ENCODE peak calls at places on chromosomes 2 and 18, in five cellular contexts. One of them, this sample, is unnamed.

GRCh38 chr18:79065802-79066201 is 3.4 kb upstream of the ATP9B start:
- DNase-seq in neural progenitor cell: no peak
- DNase-seq in PC-3: no peak
- DNase-seq in PC-9: no peak
- DNase-seq in K562: no peak
- DNase-seq in this sample: no peak

GRCh38 chr2:176284451-176285049 is 15.3 kb downstream of the MTX2 start:
- DNase-seq in neural progenitor cell: no peak
- DNase-seq in PC-3: no peak
- DNase-seq in PC-9: no peak
- DNase-seq in K562: no peak
- DNase-seq in this sample: no peak

GRCh38 chr2:120444691-120445240 is 98.8 kb downstream of the INHBB start:
- DNase-seq in neural progenitor cell: no peak
- DNase-seq in PC-3: no peak
- DNase-seq in PC-9: no peak
- DNase-seq in K562: no peak
- DNase-seq in this sample: no peak

GRCh38 chr18:37335337-37335736 is 230.3 kb downstream of the CELF4 start:
- DNase-seq in neural progenitor cell: peak; percentile 33
- DNase-seq in PC-3: no peak
- DNase-seq in PC-9: no peak
- DNase-seq in K562: peak; percentile 37
- DNase-seq in this sample: no peak

GRCh38 chr2:127359520-127359919 is 28.3 kb downstream of the MAP3K2 start:
- DNase-seq in neural progenitor cell: no peak
- DNase-seq in PC-3: no peak
- DNase-seq in PC-9: no peak
- DNase-seq in K562: no peak
- DNase-seq in this sample: no peak

GRCh38 chr2:54808642-54809041 is 85.2 kb downstream of the EML6 start:
- DNase-seq in neural progenitor cell: no peak
- DNase-seq in PC-3: no peak
- DNase-seq in PC-9: no peak
- DNase-seq in K562: no peak
- DNase-seq in this sample: no peak

GRCh38 chr2:10253596-10254372 is 48.9 kb upstream of the HPCAL1 start:
- DNase-seq in neural progenitor cell: no peak
- DNase-seq in PC-3: no peak
- DNase-seq in PC-9: no peak
- DNase-seq in K562: peak; percentile 82
- DNase-seq in this sample: no peak

GRCh38 chr2:148273158-148273691 is 252.3 kb downstream of the MBD5 start:
- DNase-seq in neural progenitor cell: no peak
- DNase-seq in PC-3: no peak
- DNase-seq in PC-9: no peak
- DNase-seq in K562: no peak
- DNase-seq in this sample: no peak

GRCh38 chr2:56334622-56335021 is 150.8 kb downstream of the CCDC85A start:
- DNase-seq in neural progenitor cell: no peak
- DNase-seq in PC-3: no peak
- DNase-seq in PC-9: no peak
- DNase-seq in K562: no peak
- DNase-seq in this sample: no peak

GRCh38 chr2:30113617-30114293 is 33.1 kb upstream of the YPEL5 start:
- DNase-seq in neural progenitor cell: no peak
- DNase-seq in PC-3: peak; percentile 92
- DNase-seq in PC-9: peak; percentile 74
- DNase-seq in K562: no peak
- DNase-seq in this sample: no peak

GRCh38 chr2:194166818-194167217 is 1490.2 kb upstream of the SLC39A10 start:
- DNase-seq in neural progenitor cell: peak; percentile 53
- DNase-seq in PC-3: peak; percentile 53
- DNase-seq in PC-9: no peak
- DNase-seq in K562: no peak
- DNase-seq in this sample: peak; percentile 26

GRCh38 chr2:55954306-55955035 is 30.9 kb upstream of the EFEMP1 start:
- DNase-seq in neural progenitor cell: no peak
- DNase-seq in PC-3: no peak
- DNase-seq in PC-9: no peak
- DNase-seq in K562: no peak
- DNase-seq in this sample: no peak

GRCh38 chr18:3869848-3870247 is 419.9 kb downstream of the TGIF1 start:
- DNase-seq in neural progenitor cell: peak; percentile 62
- DNase-seq in PC-3: peak; percentile 72
- DNase-seq in PC-9: no peak
- DNase-seq in K562: peak; percentile 49
- DNase-seq in this sample: peak; percentile 56

GRCh38 chr2:102547462-102547861 is 71.9 kb upstream of the SLC9A2 start:
- DNase-seq in neural progenitor cell: no peak
- DNase-seq in PC-3: no peak
- DNase-seq in PC-9: no peak
- DNase-seq in K562: no peak
- DNase-seq in this sample: no peak

GRCh38 chr18:11366410-11366809 is 217.0 kb upstream of the PIEZO2 start:
- DNase-seq in neural progenitor cell: no peak
- DNase-seq in PC-3: no peak
- DNase-seq in PC-9: no peak
- DNase-seq in K562: no peak
- DNase-seq in this sample: no peak

GRCh38 chr2:170122883-170123547 is 54.9 kb upstream of the MYO3B start:
- DNase-seq in neural progenitor cell: no peak
- DNase-seq in PC-3: peak; percentile 96
- DNase-seq in PC-9: peak; percentile 98
- DNase-seq in K562: no peak
- DNase-seq in this sample: no peak

GRCh38 chr2:178282075-178282474 is 87.8 kb downstream of the OSBPL6 start:
- DNase-seq in neural progenitor cell: no peak
- DNase-seq in PC-3: peak; percentile 70
- DNase-seq in PC-9: peak; percentile 48
- DNase-seq in K562: no peak
- DNase-seq in this sample: no peak

GRCh38 chr2:81523344-81523743 is 1218.8 kb upstream of the LRRTM1 start:
- DNase-seq in neural progenitor cell: no peak
- DNase-seq in PC-3: no peak
- DNase-seq in PC-9: no peak
- DNase-seq in K562: no peak
- DNase-seq in this sample: no peak

GRCh38 chr2:166365239-166365638 is 10.5 kb downstream of the SCN9A start:
- DNase-seq in neural progenitor cell: no peak
- DNase-seq in PC-3: no peak
- DNase-seq in PC-9: no peak
- DNase-seq in K562: peak; percentile 20
- DNase-seq in this sample: no peak

GRCh38 chr2:220747736-220748135 is 824.4 kb downstream of the EPHA4 start:
- DNase-seq in neural progenitor cell: no peak
- DNase-seq in PC-3: no peak
- DNase-seq in PC-9: no peak
- DNase-seq in K562: no peak
- DNase-seq in this sample: no peak

GRCh38 chr2:227188292-227188691 is 23.9 kb downstream of the COL4A3 start:
- DNase-seq in neural progenitor cell: no peak
- DNase-seq in PC-3: peak; percentile 64
- DNase-seq in PC-9: no peak
- DNase-seq in K562: no peak
- DNase-seq in this sample: no peak

GRCh38 chr2:85887566-85888019 is 1.2 kb downstream of the ST3GAL5 start:
- DNase-seq in neural progenitor cell: peak; percentile 46
- DNase-seq in PC-3: peak; percentile 34
- DNase-seq in PC-9: no peak
- DNase-seq in K562: peak; percentile 17
- DNase-seq in this sample: peak; percentile 58

GRCh38 chr2:188450740-188451480 is 159.2 kb downstream of the GULP1 start:
- DNase-seq in neural progenitor cell: no peak
- DNase-seq in PC-3: no peak
- DNase-seq in PC-9: no peak
- DNase-seq in K562: no peak
- DNase-seq in this sample: no peak

GRCh38 chr2:97732436-97733340 is 19.3 kb downstream of the ZAP70 start:
- DNase-seq in neural progenitor cell: no peak
- DNase-seq in PC-3: no peak
- DNase-seq in PC-9: no peak
- DNase-seq in K562: no peak
- DNase-seq in this sample: no peak

GRCh38 chr2:20185176-20186022 is 39.5 kb downstream of the SDC1 start:
- DNase-seq in neural progenitor cell: no peak
- DNase-seq in PC-3: peak; percentile 25
- DNase-seq in PC-9: peak; percentile 80
- DNase-seq in K562: no peak
- DNase-seq in this sample: no peak

GRCh38 chr2:27489118-27489497 is 435 bp downstream of the IFT172 start:
- DNase-seq in neural progenitor cell: peak; percentile 54
- DNase-seq in PC-3: no peak
- DNase-seq in PC-9: no peak
- DNase-seq in K562: no peak
- DNase-seq in this sample: peak; percentile 50

DNA sequence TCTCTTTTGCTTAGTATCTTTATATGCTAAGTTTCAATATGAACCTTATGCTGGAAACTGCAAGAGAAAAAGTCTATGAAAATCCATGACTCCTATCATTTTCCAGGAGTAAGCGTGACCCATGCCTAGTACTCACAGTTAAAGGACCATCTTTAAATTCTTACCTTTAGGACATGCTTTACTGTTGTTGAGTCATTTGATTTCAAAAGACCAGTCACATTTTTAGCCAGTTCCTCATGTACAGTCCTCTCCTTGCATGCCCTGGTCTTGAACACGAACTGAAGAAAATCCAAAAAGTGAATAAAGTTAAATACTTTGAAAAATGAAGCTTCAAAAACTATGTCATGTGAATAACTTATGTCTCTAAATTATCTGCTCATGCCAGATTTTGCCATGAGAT is 117.8 kb upstream of the CCDC195 start:
- DNase-seq in neural progenitor cell: no peak
- DNase-seq in PC-3: no peak
- DNase-seq in PC-9: no peak
- DNase-seq in K562: no peak
- DNase-seq in this sample: no peak
- H3K27ac ChIP-seq in neural progenitor cell: no peak overlapping the region
- H3K27ac ChIP-seq in PC-3: no peak overlapping the region
- H3K27ac ChIP-seq in PC-9: no peak overlapping the region
- H3K27ac ChIP-seq in K562: no peak overlapping the region
- H3K27ac ChIP-seq in this sample: no peak overlapping the region

DNA sequence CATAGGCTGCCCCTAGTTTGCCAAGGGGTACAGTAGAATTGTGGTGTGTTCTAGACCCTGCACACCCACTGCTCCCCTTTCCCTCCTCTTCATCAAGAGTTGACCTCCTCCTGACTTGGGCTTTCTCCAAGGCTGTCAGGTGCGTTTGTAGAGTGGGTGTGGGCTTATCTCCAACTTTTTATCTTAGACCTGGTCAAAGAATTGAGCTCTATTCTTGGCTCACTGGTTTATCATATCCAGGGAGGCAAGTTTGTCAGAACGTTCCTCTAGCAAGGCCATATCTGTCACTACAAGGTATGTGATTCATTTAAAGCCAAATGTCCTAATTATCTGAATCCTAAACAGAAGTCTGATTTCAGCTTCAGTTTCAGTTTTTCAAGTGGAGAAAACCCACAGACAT is 117.2 kb upstream of the MGAT5 start:
- DNase-seq in neural progenitor cell: no peak
- DNase-seq in PC-3: no peak
- DNase-seq in PC-9: no peak
- DNase-seq in K562: no peak
- DNase-seq in this sample: no peak
- H3K79me2 ChIP-seq in neural progenitor cell: peaks cover 26% of the 10 kb centered on the region
- H3K79me2 ChIP-seq in PC-3: peaks cover 51% of the 10 kb centered on the region
- H3K79me2 ChIP-seq in PC-9: no peaks in the 10 kb centered on the region
- H3K79me2 ChIP-seq in K562: no peaks in the 10 kb centered on the region
- H3K79me2 ChIP-seq in this sample: peaks cover 49% of the 10 kb centered on the region

GRCh38 chr18:12657849-12658829 is at the start of gene SPIRE1:
- DNase-seq in neural progenitor cell: peak; percentile 86
- DNase-seq in PC-3: peak; percentile 74
- DNase-seq in PC-9: no peak
- DNase-seq in K562: peak; percentile 73
- DNase-seq in this sample: peak; percentile 19
- H3K27ac ChIP-seq in neural progenitor cell: no peak within 1 kb of the TSS
- H3K27ac ChIP-seq in PC-3: peak within 1 kb of the TSS; percentile 27
- H3K27ac ChIP-seq in PC-9: no peak within 1 kb of the TSS
- H3K27ac ChIP-seq in K562: peak within 1 kb of the TSS; percentile 80
- H3K27ac ChIP-seq in this sample: no peak within 1 kb of the TSS

DNA sequence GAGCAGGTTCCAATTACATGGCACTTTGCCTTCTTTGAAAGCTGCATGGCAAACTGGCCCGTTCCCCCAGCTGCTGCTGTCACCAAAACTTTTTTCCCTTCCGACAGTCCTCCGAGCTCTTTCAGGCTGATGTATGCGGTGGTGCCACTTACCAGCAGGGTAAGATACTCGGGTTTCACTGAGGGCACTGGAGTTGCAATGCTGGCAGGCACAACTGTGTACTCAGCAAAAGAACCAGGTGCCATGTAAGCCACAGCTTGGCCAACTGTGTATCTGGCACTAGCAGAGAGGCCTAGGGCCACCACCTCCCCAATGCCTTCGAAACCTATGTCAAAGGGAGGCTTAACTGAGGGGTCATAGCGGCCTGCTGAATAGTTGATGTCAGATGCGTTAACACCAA is 7.0 kb downstream of the PTGR3 start:
- DNase-seq in neural progenitor cell: no peak
- DNase-seq in PC-3: no peak
- DNase-seq in PC-9: no peak
- DNase-seq in K562: no peak
- DNase-seq in this sample: no peak
- H3K79me2 ChIP-seq in neural progenitor cell: no peaks in the 10 kb centered on the region
- H3K79me2 ChIP-seq in PC-3: peaks cover 60% of the 10 kb centered on the region
- H3K79me2 ChIP-seq in PC-9: peaks cover 40% of the 10 kb centered on the region
- H3K79me2 ChIP-seq in K562: peaks cover 50% of the 10 kb centered on the region
- H3K79me2 ChIP-seq in this sample: no peaks in the 10 kb centered on the region

GRCh38 chr2:43201497-43201896 is 24.9 kb downstream of the ZFP36L2 start:
- DNase-seq in neural progenitor cell: no peak
- DNase-seq in PC-3: no peak
- DNase-seq in PC-9: no peak
- DNase-seq in K562: no peak
- DNase-seq in this sample: no peak
- H3K27ac ChIP-seq in neural progenitor cell: no peak overlapping the region
- H3K27ac ChIP-seq in PC-3: no peak overlapping the region
- H3K27ac ChIP-seq in PC-9: peak overlapping the region; percentile 86
- H3K27ac ChIP-seq in K562: no peak overlapping the region
- H3K27ac ChIP-seq in this sample: no peak overlapping the region

DNA sequence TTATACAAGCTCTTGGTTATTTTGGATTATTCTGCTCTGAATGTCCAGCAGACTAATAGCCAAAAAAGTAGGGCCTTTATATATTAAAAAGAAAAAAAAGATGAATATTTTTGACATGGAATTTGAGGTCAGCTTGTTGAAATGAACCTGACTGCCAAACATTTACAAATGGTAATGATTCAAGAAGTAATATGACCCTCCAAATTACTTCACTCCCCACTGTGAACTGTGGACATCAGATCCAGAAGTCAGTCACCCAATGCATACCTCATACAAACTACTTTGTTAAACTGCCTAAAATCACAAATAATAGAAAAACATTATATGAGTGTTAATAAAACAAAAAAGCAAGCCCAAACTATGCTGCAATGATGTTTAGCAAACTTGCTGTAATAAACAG is 10.0 kb downstream of the EPG5 start:
- DNase-seq in neural progenitor cell: no peak
- DNase-seq in PC-3: no peak
- DNase-seq in PC-9: no peak
- DNase-seq in K562: no peak
- DNase-seq in this sample: no peak
- H3K79me2 ChIP-seq in neural progenitor cell: peaks cover 5% of the 10 kb centered on the region
- H3K79me2 ChIP-seq in PC-3: peaks cover 58% of the 10 kb centered on the region
- H3K79me2 ChIP-seq in PC-9: peaks cover 25% of the 10 kb centered on the region
- H3K79me2 ChIP-seq in K562: peaks cover 9% of the 10 kb centered on the region
- H3K79me2 ChIP-seq in this sample: no peaks in the 10 kb centered on the region

This sample was measured in OCI-LY7.